ENCODE peak calls at places on chromosome 7, in seven cellular contexts. W is SJSA1; B is upper lobe of right lung; A is SK-N-SH; F is CD4-positive, CD25-positive, alpha-beta regulatory T cell; D is fibroblast of lung; I is K562. Y is an unnamed sample. For H3K36me3, the result is how much of the 10 kb centered on the place peaks cover.

GRCh38 chr7:141218941-141219340 is 145.1 kb downstream of the TMEM178B start:
- DNase-seq in W (no peak), B (no peak), A (no peak), F (no peak), D (no peak), I (no peak), Y (no peak)

GRCh38 chr7:15016726-15017125 is 114.2 kb upstream of the DGKB start:
- DNase-seq in W (no peak), B (no peak), A (no peak), F (no peak), D (no peak), I (no peak), Y (no peak)

GRCh38 chr7:122768827-122769226 is 66.1 kb upstream of the RNF148 start:
- DNase-seq in W (no peak), B (no peak), A (no peak), F (no peak), D (no peak), I (no peak), Y (no peak)

GRCh38 chr7:150567846-150568245 is 656 bp downstream of the GIMAP4 start:
- DNase-seq in W (no peak), B (no peak), A (no peak), F (no peak), D (no peak), I (no peak), Y (peak)

GRCh38 chr7:150398108-150398964 is 19.2 kb downstream of the ZNF775 start:
- DNase-seq in W (no peak), B (peak), A (no peak), F (no peak), D (no peak), I (no peak), Y (no peak)

GRCh38 chr7:19210883-19211282 is 65.7 kb upstream of the FERD3L start:
- DNase-seq in W (no peak), B (no peak), A (no peak), F (no peak), D (no peak), I (no peak), Y (no peak)

GRCh38 chr7:52719677-52720076 is 315.8 kb upstream of the POM121L12 start:
- DNase-seq in W (no peak), B (no peak), A (no peak), F (no peak), D (no peak), I (no peak), Y (no peak)

GRCh38 chr7:47125529-47125928 is 456.4 kb downstream of the TNS3 start:
- DNase-seq in W (no peak), B (no peak), A (no peak), F (no peak), D (no peak), I (no peak), Y (no peak)

GRCh38 chr7:147894271-147894670 is 696.3 kb upstream of the C7orf33 start:
- DNase-seq in W (no peak), B (no peak), A (peak), F (no peak), D (no peak), I (no peak), Y (no peak)

GRCh38 chr7:155769701-155770100 is 42.6 kb downstream of the SHH start:
- DNase-seq in W (no peak), B (no peak), A (no peak), F (no peak), D (no peak), I (no peak), Y (no peak)

GRCh38 chr7:93566876-93567275 is 7.6 kb downstream of the CALCR start:
- DNase-seq in W (no peak), B (no peak), A (no peak), F (no peak), D (peak), I (no peak), Y (no peak)

GRCh38 chr7:92504563-92504962 is 23.8 kb downstream of the PEX1 start:
- DNase-seq in W (no peak), B (no peak), A (no peak), F (no peak), D (no peak), I (no peak), Y (no peak)

GRCh38 chr7:33667261-33667660 is 238.1 kb upstream of the BMPER start:
- DNase-seq in W (no peak), B (no peak), A (no peak), F (no peak), D (no peak), I (no peak), Y (no peak)

GRCh38 chr7:75892634-75893272 is 13.9 kb downstream of the RHBDD2 start:
- DNase-seq in W (peak), B (peak), A (no peak), F (no peak), D (peak), I (peak), Y (no peak)

GRCh38 chr7:1567082-1567771 is 2.6 kb downstream of the PSMG3 start:
- DNase-seq in W (peak), B (no peak), A (no peak), F (no peak), D (peak), I (peak), Y (no peak)

GRCh38 chr7:24910551-24911212 is 69.3 kb downstream of the OSBPL3 start:
- DNase-seq in W (no peak), B (no peak), A (no peak), F (no peak), D (no peak), I (no peak), Y (no peak)
- H3K27ac ChIP-seq in W (no peak), B (no peak), A (peak), F (peak), D (no peak), I (peak), Y (no peak)

DNA sequence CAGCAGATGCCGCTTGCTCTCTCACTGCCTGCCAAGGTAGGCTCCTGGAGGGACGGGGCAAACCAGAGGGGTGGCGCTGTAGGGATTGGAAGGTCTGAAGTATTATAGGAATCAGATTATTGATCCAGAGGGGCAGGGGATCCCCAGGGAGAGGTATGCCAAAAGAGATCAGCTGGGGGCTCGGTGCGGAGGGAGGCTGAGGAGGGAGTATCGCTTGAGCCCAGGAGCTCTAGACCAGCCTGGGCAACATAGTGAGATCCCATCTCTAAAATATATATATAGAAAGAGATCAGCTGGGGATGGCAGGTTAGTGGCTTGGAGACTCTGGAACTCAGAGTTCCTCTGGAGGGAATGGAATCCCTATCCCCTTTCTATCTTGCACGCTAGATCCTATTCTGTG is 7.0 kb upstream of the PCOLCE start:
- DNase-seq in W (no peak), B (no peak), A (no peak), F (no peak), D (no peak), I (no peak), Y (no peak)
- H3K36me3 ChIP-seq in W (under half), B (under half), A (under half), F (under half), D (under half), I (under half), Y (under half)

GRCh38 chr7:46011501-46011900 is 90.4 kb upstream of the IGFBP3 start:
- DNase-seq in W (no peak), B (no peak), A (no peak), F (no peak), D (no peak), I (no peak), Y (no peak)
- H3K4me3 ChIP-seq in W (no peak), B (no peak), A (no peak), F (no peak), D (no peak), I (no peak), Y (no peak)

GRCh38 chr7:107164092-107164491 is 4.7 kb upstream of the HBP1 start:
- DNase-seq in W (no peak), B (no peak), A (no peak), F (no peak), D (no peak), I (no peak), Y (no peak)
- H3K27ac ChIP-seq in W (no peak), B (no peak), A (no peak), F (no peak), D (no peak), I (no peak), Y (no peak)